ENCODE peak calls at places on chromosomes 16 and 17, in five cellular contexts. G is IMR-90, S is hepatocyte, U is K562, C is H1. J is an unnamed sample. For H4K20me1, the result is how much of the 10 kb centered on the place peaks cover.

GRCh38 chr17:41322264-41322902 is 6.9 kb upstream of the KRTAP17-1 start:
- DNase-seq in G (peak), S (peak), U (peak), C (no peak), J (peak)

GRCh38 chr17:45409659-45410076 is 23.0 kb downstream of the ARHGAP27 start:
- DNase-seq in G (no peak), S (no peak), U (no peak), C (no peak), J (no peak)

GRCh38 chr17:10357768-10358167 is 15.0 kb downstream of the MYH13 start:
- DNase-seq in G (no peak), S (peak), U (peak), C (peak), J (no peak)

GRCh38 chr17:38464723-38465419 is 36.6 kb downstream of the ARHGAP23 start:
- DNase-seq in G (peak), S (peak), U (peak), C (no peak), J (peak)

GRCh38 chr16:3363793-3364192 is 8.1 kb downstream of the OR2C1 start:
- DNase-seq in G (no peak), S (no peak), U (peak), C (no peak), J (no peak)

GRCh38 chr17:17983376-17983775 is 10.7 kb downstream of the DRC3 start:
- DNase-seq in G (no peak), S (no peak), U (no peak), C (no peak), J (no peak)

GRCh38 chr16:67302882-67303434 is 23.6 kb downstream of the KCTD19 start:
- DNase-seq in G (no peak), S (no peak), U (no peak), C (no peak), J (no peak)

GRCh38 chr16:50547944-50548658 is at the start of gene NKD1:
- DNase-seq in G (peak), S (peak), U (peak), C (peak), J (peak)

GRCh38 chr17:80005360-80006338 is 30.0 kb downstream of the TBC1D16 start:
- DNase-seq in G (peak), S (peak), U (peak), C (peak), J (no peak)

GRCh38 chr16:89324056-89325010 is 106.8 kb downstream of the ZNF778 start:
- DNase-seq in G (peak), S (no peak), U (no peak), C (no peak), J (peak)

GRCh38 chr16:25785361-25785760 is 93.6 kb downstream of the HS3ST4 start:
- DNase-seq in G (no peak), S (no peak), U (no peak), C (no peak), J (no peak)

GRCh38 chr17:82661717-82662683 is 13.8 kb upstream of the WDR45B start:
- DNase-seq in G (no peak), S (no peak), U (no peak), C (no peak), J (no peak)

GRCh38 chr16:47565454-47565853 is 104.3 kb downstream of the PHKB start:
- DNase-seq in G (peak), S (no peak), U (no peak), C (no peak), J (peak)

GRCh38 chr17:82064433-82065192 is 991 bp downstream of the DUS1L start:
- DNase-seq in G (no peak), S (no peak), U (no peak), C (no peak), J (no peak)

GRCh38 chr16:85321856-85322271 is 209.6 kb upstream of the CIBAR2 start:
- DNase-seq in G (peak), S (no peak), U (peak), C (no peak), J (peak)

GRCh38 chr17:21376585-21376834 is 353 bp downstream of the KCNJ12 start:
- DNase-seq in G (no peak), S (no peak), U (peak), C (no peak), J (no peak)

GRCh38 chr17:75459590-75460267 is 3.3 kb downstream of the TMEM94 start:
- DNase-seq in G (no peak), S (peak), U (no peak), C (no peak), J (no peak)

GRCh38 chr16:49552273-49552928 is 178.8 kb downstream of the C16orf78 start:
- DNase-seq in G (no peak), S (no peak), U (no peak), C (no peak), J (no peak)

GRCh38 chr17:40315206-40315605 is 6.2 kb downstream of the RARA start:
- DNase-seq in G (no peak), S (no peak), U (no peak), C (no peak), J (no peak)

GRCh38 chr16:85213926-85214294 is 101.6 kb upstream of the CIBAR2 start:
- DNase-seq in G (no peak), S (no peak), U (no peak), C (no peak), J (no peak)

GRCh38 chr16:11310634-11310977 is 29.5 kb upstream of the PRM1 start:
- DNase-seq in G (no peak), S (no peak), U (no peak), C (no peak), J (no peak)
- H3K4me2 ChIP-seq in G (no peak), S (no peak), U (no peak), C (no peak), J (no peak)

DNA sequence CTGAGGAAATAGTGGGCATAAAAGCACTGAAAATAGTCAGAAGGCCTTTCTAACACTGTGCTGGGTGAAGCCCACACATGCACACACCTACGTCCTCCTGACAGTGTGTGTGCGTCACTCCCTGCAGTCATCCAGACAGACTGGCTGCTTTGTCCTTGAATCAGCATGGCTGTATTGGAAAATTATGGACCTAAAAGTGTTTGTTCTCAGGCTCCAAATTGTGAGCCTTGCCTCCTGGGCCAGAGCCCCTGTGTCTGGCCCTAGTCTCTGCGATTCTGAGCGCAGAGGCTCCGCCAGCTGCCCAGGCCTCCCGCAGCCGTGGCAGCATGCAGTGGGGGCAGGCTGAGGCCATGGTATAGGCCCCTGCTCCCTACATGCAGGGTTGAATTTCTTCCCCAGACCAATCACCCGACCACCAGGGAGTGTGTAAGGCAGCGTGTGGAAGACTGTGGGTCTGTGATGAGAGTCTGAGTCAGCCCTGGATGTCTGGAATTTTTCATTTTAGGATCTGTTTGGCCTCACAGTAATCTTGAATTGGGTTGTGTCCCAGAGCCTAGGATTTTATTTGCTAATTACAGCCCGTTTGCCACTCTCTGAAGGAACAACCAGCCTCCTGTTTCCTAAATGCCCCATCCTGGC is 166.8 kb downstream of the LGALS9B start:
- DNase-seq in G (peak), S (peak), U (no peak), C (no peak), J (peak)
- H4K20me1 ChIP-seq in G (under half), S (under half), U (under half), C (under half), J (under half)

GRCh38 chr17:58338907-58339774 is 10.5 kb upstream of the TSPOAP1 start:
- DNase-seq in G (peak), S (no peak), U (peak), C (peak), J (peak)

GRCh38 chr17:58341861-58342475 is 10.0 kb downstream of the SUPT4H1 start:
- DNase-seq in G (no peak), S (no peak), U (no peak), C (no peak), J (no peak)

GRCh38 chr17:58340623-58340876 is 11.5 kb downstream of the SUPT4H1 start:
- DNase-seq in G (no peak), S (no peak), U (no peak), C (no peak), J (no peak)

GRCh38 chr17:58338454-58338841 is 9.9 kb upstream of the TSPOAP1 start:
- DNase-seq in G (no peak), S (no peak), U (no peak), C (no peak), J (no peak)

DNA sequence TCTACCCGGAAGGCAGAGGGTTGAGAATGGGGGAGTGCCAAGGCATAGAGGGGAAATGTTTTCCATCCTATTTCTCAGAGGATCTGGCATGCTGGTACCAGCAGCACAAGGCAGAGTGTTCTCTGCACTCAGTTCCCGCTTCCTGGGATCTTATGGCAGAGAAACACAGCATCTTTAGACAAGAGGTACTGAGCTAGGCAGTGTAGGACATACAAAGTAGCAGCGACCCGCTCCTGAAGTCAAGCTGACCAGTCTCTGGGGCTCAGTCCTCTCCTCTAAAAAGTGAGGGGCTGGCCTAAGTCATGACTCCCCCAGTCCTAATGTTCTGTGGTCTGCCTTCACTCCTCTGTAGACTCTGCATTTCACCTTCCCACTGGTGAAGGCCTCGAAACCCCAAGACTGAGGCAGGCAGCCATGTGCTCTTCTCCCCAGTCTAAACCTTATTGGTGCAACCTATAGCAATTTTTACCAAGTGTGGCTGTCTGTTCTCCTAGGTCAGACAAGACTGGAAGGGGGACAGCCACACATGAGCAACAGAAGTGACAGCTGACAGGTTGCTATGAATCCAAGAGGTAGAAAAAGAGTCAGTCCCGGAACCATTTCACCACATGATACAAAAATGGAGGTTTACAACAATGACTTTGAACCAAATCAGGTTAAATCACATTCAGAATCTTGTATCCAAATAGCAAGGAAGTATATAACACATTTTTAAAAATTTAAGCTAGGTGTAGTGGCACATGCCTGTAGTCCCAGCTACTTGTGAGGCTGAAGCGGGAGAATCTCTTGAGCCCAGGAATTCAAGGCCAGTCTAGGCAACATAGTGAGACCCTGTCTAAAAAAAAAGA is 11.4 kb upstream of the TSPOAP1 start:
- DNase-seq in G (no peak), S (no peak), U (no peak), C (no peak), J (no peak)
- H3K4me3 ChIP-seq in G (peak), S (no peak), U (peak), C (no peak), J (peak)

GRCh38 chr17:48728232-48729231 is at the start of gene HOXB13:
- DNase-seq in G (peak), S (peak), U (peak), C (no peak), J (no peak)

GRCh38 chr17:48729335-48730239 is 1.0 kb upstream of the HOXB13 start:
- DNase-seq in G (no peak), S (no peak), U (no peak), C (no peak), J (no peak)

GRCh38 chr17:48726916-48727286 is 1.6 kb downstream of the HOXB13 start:
- DNase-seq in G (no peak), S (no peak), U (no peak), C (no peak), J (no peak)

GRCh38 chr17:48726182-48726915 is 2.2 kb downstream of the HOXB13 start:
- DNase-seq in G (no peak), S (no peak), U (no peak), C (no peak), J (no peak)

DNA sequence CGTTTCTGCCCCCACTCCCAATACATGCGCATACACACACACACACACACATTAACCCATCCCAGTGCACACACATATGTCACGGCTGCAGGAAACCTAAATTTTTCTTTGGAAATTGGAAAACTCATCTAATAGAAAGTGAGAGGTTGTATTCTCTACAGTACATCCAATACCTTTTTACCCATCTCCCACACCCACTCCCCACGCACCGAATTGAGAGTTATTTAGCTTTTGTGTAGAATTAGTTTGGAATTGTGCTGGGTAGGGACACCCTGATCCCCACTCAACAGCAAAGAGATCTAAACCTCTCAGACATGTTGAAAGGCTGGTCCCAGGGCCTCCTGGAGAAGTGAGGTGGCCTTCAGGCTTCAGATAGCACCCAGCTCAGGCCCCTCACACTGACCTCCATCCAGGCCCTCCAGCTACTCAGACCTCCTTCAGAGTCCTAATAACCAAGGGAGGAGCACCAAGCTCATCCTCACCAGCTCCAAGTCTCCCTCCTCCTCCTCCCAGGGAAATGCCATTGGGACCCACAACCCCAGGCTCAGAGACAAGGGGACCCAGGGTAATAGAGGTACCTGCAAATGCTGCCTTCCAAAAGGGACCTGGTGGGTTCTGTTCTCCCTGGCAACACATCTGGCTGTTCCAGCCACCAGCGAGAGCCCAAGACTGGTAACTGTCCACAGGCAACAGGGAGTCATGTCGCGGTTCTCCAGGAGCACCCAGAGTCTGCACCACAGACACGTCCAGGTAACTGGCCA is 955 bp downstream of the HOXB13 start:
- DNase-seq in G (no peak), S (no peak), U (no peak), C (no peak), J (no peak)
- H3K4me2 ChIP-seq in G (no peak), S (peak), U (no peak), C (no peak), J (no peak)

DNA sequence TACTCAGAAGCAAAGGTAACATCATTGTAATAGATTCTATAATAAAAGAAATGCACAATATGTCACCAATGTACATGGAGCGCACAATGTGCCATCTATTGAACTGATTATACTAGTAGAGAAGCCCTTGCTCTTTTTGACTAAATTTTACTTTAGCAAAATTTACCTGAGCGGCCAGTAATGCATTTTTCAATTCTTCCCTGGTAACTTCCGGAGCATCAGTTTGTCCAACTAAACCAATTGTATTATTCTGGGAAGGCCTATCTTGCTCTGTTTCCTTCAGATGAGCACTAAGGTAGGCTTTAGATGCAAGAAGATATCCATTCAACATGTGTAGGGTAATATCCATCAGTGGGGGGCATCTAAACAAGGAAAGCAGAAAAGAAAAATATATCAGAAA is 8.8 kb upstream of the BRIP1 start:
- DNase-seq in G (no peak), S (no peak), U (no peak), C (no peak), J (no peak)
- H4K20me1 ChIP-seq in G (under half), S (under half), U (under half), C (under half), J (under half)

DNA sequence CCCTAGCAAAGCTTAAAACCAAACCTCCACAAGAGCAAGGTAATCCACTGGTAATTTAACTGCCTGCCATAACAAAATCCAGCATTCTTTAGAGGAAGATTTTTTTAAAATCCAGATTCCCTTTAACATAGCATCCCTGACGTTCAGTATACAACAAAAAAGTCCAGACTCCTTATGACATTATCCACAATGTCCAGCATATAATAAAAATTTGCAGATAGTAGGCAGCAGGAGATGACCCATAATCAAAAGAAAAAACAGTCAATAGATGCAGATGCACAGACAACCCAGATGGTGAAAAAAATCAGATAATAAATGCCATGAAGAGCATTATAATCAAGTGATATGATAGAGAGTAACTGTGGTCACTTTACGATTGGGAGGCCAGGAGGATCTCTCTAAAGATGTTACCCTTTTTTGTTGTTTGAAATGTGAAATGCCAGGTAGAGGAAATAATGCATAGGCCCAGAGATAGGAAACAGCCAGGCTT is 33.2 kb downstream of the MRC2 start:
- DNase-seq in G (no peak), S (no peak), U (no peak), C (no peak), J (no peak)
- H3K4me3 ChIP-seq in G (no peak), S (no peak), U (no peak), C (no peak), J (no peak)

GRCh38 chr16:1152123-1152638 is 725 bp upstream of the CACNA1H start:
- DNase-seq in G (no peak), S (peak), U (no peak), C (peak), J (no peak)
- H3K4me2 ChIP-seq in G (no peak), S (peak), U (peak), C (peak), J (peak)

GRCh38 chr17:65053354-65053881 is 3.1 kb downstream of the GNA13 start:
- DNase-seq in G (no peak), S (no peak), U (no peak), C (no peak), J (no peak)

GRCh38 chr17:65050438-65050837 is 6.1 kb downstream of the GNA13 start:
- DNase-seq in G (no peak), S (no peak), U (no peak), C (no peak), J (no peak)

GRCh38 chr17:65051922-65052321 is 4.6 kb downstream of the GNA13 start:
- DNase-seq in G (no peak), S (no peak), U (no peak), C (no peak), J (no peak)

GRCh38 chr17:65054602-65055001 is 1.9 kb downstream of the GNA13 start:
- DNase-seq in G (no peak), S (no peak), U (no peak), C (no peak), J (no peak)

DNA sequence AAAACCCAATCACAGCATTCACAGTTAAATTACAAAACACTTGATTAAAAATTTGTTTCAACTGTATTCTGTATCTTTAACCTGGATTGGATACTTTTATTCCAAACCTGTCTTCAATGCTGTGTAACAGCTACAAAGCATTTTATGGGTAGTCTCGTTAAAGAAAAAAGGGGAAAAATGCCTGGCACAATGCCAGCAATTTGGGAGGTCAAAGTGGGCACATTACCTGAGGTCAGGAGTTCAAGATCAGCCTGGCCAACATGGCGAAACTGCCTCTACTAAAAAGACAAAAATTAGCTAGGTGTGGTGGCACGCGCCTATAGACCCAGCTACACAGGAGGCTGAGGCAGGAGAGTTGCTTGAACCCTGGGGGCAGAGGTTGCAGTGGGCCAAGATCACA is 4.0 kb downstream of the GNA13 start:
- DNase-seq in G (no peak), S (no peak), U (no peak), C (no peak), J (no peak)
- H4K20me1 ChIP-seq in G (under half), S (under half), U (under half), C (under half), J (half or more)

GRCh38 chr17:31147507-31148202 is 52.9 kb downstream of the NF1 start:
- DNase-seq in G (no peak), S (peak), U (peak), C (no peak), J (no peak)
- H3K4me3 ChIP-seq in G (no peak), S (no peak), U (no peak), C (no peak), J (no peak)